ENCODE peak calls at places on chromosome 22, in five cellular contexts. E is K562, T is GM12878, L is HepG2, J is SK-N-SH. R is an unnamed sample.

GRCh38 chr22:22818861-22819855 is 68.5 kb upstream of the IGLL5 start:
- DNase-seq in E (no peak), T (peak), L (no peak), J (no peak), R (no peak)

GRCh38 chr22:22749167-22749758 is 104.8 kb downstream of the GGTLC2 start:
- DNase-seq in E (peak), T (no peak), L (no peak), J (no peak), R (no peak)

GRCh38 chr22:30396871-30397655 is at the start of gene SEC14L2:
- DNase-seq in E (no peak), T (no peak), L (no peak), J (peak), R (peak)

GRCh38 chr22:44994399-44995281 is 15.2 kb downstream of the PHF21B start:
- DNase-seq in E (no peak), T (no peak), L (no peak), J (peak), R (no peak)

GRCh38 chr22:29830585-29830984 is 7.5 kb downstream of the ASCC2 start:
- DNase-seq in E (no peak), T (no peak), L (no peak), J (no peak), R (no peak)

GRCh38 chr22:44422742-44423370 is 75.2 kb downstream of the RTL6 start:
- DNase-seq in E (no peak), T (no peak), L (no peak), J (peak), R (no peak)

GRCh38 chr22:24181088-24181995 is at the start of gene SUSD2:
- DNase-seq in E (peak), T (no peak), L (peak), J (no peak), R (peak)

GRCh38 chr22:38243007-38243775 is 29.6 kb downstream of the TMEM184B start:
- DNase-seq in E (no peak), T (no peak), L (peak), J (no peak), R (no peak)

GRCh38 chr22:22856885-22857606 is 30.6 kb upstream of the IGLL5 start:
- DNase-seq in E (no peak), T (no peak), L (no peak), J (no peak), R (no peak)

GRCh38 chr22:44201556-44202129 is 20.9 kb downstream of the PARVG start:
- DNase-seq in E (no peak), T (no peak), L (no peak), J (no peak), R (no peak)

GRCh38 chr22:39215430-39216142 is 29.2 kb downstream of the PDGFB start:
- DNase-seq in E (peak), T (no peak), L (no peak), J (no peak), R (peak)

GRCh38 chr22:24095816-24096215 is 84.7 kb downstream of the CABIN1 start:
- DNase-seq in E (no peak), T (no peak), L (no peak), J (no peak), R (no peak)

GRCh38 chr22:38325575-38325974 is 8.3 kb upstream of the CSNK1E start:
- DNase-seq in E (no peak), T (no peak), L (no peak), J (no peak), R (no peak)

GRCh38 chr22:42056757-42057511 is 13.7 kb downstream of the NAGA start:
- DNase-seq in E (no peak), T (no peak), L (no peak), J (no peak), R (no peak)

GRCh38 chr22:31337178-31337577 is 9.0 kb downstream of the PATZ1 start:
- DNase-seq in E (no peak), T (no peak), L (no peak), J (no peak), R (no peak)

GRCh38 chr22:43262990-43263644 is 76.2 kb upstream of the TTLL12 start:
- DNase-seq in E (peak), T (peak), L (peak), J (no peak), R (peak)

GRCh38 chr22:44659140-44659539 is 42.9 kb upstream of the PRR5 start:
- DNase-seq in E (no peak), T (no peak), L (no peak), J (peak), R (no peak)

DNA sequence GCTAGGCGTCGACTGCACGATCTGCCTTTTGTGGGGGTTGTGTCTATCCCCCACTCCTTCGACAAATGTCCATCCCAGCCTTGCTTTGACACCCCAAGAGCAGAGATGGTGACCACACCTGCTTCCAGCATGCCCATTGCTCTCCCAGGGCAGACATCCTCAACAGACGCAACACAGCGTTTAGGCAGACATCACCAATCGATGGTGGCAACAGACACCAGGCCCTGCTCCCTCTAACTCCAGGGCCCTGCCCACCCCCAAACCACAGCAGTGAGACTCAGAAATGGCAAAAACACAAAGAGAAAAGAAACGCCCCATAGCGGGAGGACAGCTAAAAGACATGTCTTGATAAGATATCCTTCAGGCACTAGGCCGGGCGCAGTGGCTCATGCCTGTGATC is 150.9 kb downstream of the CRYBB2 start:
- DNase-seq in E (no peak), T (no peak), L (no peak), J (no peak), R (no peak)
- TF ChIP-seq FOXM1 in E (no peak), T (no peak), L (no peak), J (no peak), R (no peak)

DNA sequence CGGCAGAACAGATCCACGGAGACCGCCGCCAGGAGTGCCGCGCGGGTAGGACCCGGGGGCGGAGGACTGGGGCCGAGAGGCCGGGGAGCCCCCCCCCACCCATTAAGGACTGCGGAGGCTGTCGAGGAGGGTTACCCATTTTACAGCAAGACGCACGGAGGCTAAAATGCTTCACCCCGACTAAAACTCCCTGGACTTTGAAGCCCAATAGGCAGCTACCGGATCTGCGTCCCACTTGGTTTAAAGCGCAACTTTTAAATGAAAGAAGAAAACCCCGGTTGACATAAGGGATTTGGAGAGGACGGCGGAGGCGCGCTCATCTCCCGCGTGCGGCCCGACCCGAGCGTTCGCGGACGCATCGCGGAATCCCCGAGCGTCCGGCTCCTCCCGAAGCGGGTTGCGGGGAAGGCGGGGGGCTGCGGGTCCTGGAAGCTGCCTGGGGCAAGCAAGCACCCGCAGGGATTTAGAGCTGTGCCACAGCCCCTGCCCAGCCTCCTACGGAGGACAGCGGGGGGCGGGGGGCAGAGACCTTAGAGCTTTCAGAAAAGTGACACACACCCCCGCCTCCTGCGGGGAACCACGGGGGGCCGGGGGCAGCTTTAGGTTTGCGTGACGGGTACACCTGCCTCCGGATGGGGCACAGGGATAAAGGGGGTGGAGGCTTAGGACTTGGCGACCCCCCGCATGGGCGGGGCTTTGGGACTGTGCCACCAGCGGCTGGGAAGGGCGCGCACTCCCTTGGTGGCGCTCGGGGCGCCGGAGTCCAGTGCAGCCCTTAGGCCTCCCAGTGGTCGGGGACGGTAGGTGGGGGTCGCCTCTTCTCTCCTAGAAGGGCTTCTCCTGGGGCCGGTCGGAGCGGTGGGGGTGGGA is 761 bp upstream of the CELSR1 start:
- DNase-seq in E (no peak), T (no peak), L (no peak), J (peak), R (no peak)
- TF ChIP-seq FOXM1 in E (no peak), T (no peak), L (no peak), J (no peak), R (no peak)

DNA sequence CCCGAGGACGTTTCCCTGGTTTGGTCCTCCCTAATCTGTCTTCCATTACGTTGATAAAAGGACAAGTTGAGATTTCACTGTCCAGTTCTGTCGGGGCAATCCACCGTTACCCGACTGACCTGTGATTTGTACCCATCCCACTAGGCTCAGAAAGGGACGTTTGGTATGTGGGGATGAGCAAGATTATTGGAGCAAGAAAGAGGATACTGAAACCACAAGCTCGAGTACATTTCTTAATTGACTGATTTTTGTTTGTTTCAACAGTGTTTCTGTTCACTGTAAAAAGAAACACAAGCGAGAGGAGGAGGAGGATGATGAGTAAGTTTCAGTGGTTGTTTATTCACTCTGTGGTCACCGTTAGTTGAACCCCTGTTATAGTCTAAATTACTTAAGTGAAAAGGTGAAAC is 969 bp downstream of the CCDC117 start:
- DNase-seq in E (no peak), T (peak), L (no peak), J (no peak), R (no peak)
- TF ChIP-seq FOXM1 in E (no peak), T (peak), L (no peak), J (no peak), R (no peak)

GRCh38 chr22:26718488-26718887 is 61.1 kb downstream of the MIAT start:
- DNase-seq in E (no peak), T (no peak), L (no peak), J (no peak), R (no peak)

GRCh38 chr22:26714971-26715370 is 57.6 kb downstream of the MIAT start:
- DNase-seq in E (no peak), T (no peak), L (no peak), J (no peak), R (no peak)

GRCh38 chr22:26715392-26715939 is 58.1 kb downstream of the MIAT start:
- DNase-seq in E (no peak), T (no peak), L (no peak), J (no peak), R (no peak)

GRCh38 chr22:26722159-26722558 is 64.8 kb downstream of the MIAT start:
- DNase-seq in E (no peak), T (no peak), L (no peak), J (no peak), R (no peak)

DNA sequence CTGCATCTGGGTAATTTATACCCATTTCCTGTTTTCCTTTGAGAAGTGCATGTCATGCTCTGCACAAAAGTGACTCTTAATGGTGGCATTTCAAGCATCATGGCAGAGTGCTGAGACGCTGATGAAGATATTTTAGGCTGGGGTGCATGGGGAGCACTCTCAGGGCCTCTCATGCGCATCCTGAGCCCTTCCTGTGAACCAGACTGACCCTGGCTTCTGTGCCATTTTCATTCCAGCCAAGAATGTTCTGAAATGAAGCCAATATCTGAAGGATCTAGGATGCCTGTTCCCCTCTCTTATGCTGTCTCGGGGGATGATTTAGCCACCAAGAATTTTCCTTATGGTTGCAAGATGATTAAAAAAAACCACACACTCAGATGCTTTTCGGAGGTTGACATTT is 61.5 kb downstream of the MIAT start:
- DNase-seq in E (no peak), T (no peak), L (no peak), J (no peak), R (no peak)
- TF ChIP-seq FOXM1 in E (no peak), T (no peak), L (no peak), J (no peak), R (no peak)

DNA sequence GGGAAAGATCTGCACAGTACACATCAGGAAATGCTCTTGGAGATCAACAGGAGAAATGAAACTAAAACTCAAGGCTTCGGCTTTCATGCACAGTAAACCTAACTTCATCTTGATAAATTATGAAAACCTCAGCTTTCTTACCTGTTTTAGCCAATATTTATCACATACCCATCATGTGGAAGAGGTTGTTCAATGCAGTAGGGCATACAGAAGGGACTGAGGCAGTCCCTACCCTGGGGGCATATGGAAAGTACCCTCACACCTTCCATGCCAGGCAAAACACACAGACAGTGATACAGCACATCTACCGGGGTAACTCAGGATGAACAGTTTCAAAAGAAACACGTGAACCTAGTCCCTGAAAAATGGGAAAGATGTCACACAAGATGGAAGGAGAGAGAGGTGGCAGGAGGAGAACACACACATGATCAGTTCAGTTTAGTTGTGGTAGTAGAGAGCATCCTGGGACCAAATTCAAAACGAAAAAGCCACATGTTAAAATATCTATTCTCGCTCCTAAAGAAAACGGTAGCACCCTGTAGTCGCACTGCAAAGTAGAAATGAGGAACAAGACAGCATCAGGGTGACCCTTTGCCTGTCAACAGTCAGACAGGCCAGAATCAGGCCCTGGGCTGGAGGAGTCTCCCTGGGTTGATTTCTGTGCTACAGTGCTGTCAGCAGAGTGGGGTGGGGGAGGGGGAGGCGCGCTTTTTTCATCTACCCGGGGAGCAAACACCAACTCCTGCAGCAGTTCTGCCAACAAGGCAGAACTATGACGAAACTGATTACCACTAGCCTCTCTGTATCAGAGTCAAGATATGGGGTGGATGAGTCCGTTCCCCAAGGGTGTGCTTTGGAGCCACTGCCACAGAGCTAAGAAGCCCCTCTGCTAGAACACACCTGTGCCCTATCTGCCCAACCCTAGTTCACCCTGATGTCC is 1.3 kb downstream of the HIRA start:
- DNase-seq in E (peak), T (no peak), L (peak), J (peak), R (peak)
- TF ChIP-seq FOXM1 in E (no peak), T (no peak), L (no peak), J (no peak), R (no peak)

DNA sequence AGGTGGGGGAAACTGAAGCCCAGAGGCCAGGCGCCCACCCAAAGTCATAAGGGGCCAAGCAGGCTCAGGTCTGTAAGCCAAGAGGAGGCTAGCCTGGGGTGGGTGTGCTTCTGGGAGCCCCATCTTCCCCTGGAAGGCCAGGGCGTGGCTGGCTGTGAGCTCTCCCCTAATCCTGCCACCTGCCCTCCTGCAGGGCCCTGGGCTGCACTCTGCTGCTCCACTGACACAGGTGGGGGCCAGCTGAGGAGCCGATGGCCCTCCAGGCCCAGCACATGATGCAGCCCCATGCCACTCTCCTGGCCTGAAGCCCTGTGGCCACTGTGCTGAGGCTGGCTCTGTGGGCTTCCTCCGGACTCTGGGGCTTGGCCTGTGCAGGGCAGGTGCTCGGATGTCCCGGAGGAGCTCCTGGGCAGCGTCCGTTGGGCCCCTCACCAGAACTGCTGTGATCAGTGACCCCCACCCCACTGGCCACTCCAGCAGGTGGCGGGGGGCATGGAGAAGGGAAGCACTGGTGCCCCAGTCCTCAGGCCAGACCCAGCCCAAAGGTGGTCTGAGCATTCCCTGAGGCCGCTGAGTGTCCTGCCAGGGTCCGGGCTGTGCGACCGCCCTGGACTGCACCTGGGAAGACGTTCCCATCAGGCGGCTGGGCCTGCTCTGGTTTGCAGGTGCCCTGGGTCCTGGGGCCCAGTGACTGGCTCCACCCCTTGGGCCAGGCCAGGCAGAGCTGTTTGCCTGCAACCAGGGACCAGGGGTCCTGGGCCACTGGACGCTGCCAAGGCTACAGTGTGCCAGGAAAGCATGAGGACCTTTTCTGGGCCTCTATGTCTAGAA is 8.5 kb downstream of the PIM3 start:
- DNase-seq in E (no peak), T (no peak), L (no peak), J (peak), R (no peak)
- TF ChIP-seq FOXM1 in E (no peak), T (no peak), L (no peak), J (no peak), R (no peak)

GRCh38 chr22:20741008-20741633 is 32.8 kb upstream of the SERPIND1 start:
- DNase-seq in E (peak), T (no peak), L (no peak), J (peak), R (no peak)
- TF ChIP-seq FOXM1 in E (no peak), T (no peak), L (no peak), J (no peak), R (no peak)

GRCh38 chr22:19480173-19480568 is 451 bp downstream of the CDC45 start:
- DNase-seq in E (no peak), T (no peak), L (peak), J (no peak), R (no peak)
- TF ChIP-seq FOXM1 in E (no peak), T (no peak), L (no peak), J (no peak), R (no peak)